ENCODE peak calls at places on chromosome X, in five cellular contexts. E, T, G, L and I are unnamed samples.

GRCh38 chrX:132820675-132821074 is 137.8 kb downstream of the HS6ST2 start:
- DNase-seq in E (no peak), T (no peak), G (no peak), L (no peak), I (no peak)

GRCh38 chrX:120269379-120270035 is 18.9 kb downstream of the ZBTB33 start:
- DNase-seq in E (no peak), T (no peak), G (no peak), L (no peak), I (no peak)

GRCh38 chrX:74104356-74105065 is 199.5 kb upstream of the ZCCHC13 start:
- DNase-seq in E (no peak), T (no peak), G (no peak), L (no peak), I (no peak)

GRCh38 chrX:56974408-56974807 is 20.9 kb downstream of the SPIN3 start:
- DNase-seq in E (no peak), T (no peak), G (no peak), L (no peak), I (no peak)

GRCh38 chrX:42519666-42520231 is 258.2 kb downstream of the PPP1R2C start:
- DNase-seq in E (no peak), T (no peak), G (peak; percentile 4), L (no peak), I (no peak)

GRCh38 chrX:23784487-23785301 is 1.7 kb downstream of the SAT1 start:
- DNase-seq in E (no peak), T (no peak), G (peak; percentile 26), L (no peak), I (no peak)

GRCh38 chrX:43663173-43663572 is 7.1 kb downstream of the MAOA start:
- DNase-seq in E (no peak), T (no peak), G (no peak), L (no peak), I (no peak)

GRCh38 chrX:11341274-11342256 is 48.4 kb downstream of the AMELX start:
- DNase-seq in E (no peak), T (peak; percentile 17), G (peak; percentile 49), L (no peak), I (no peak)

GRCh38 chrX:13082286-13083065 is 38.1 kb upstream of the FAM9C start:
- DNase-seq in E (no peak), T (no peak), G (no peak), L (no peak), I (no peak)

DNA sequence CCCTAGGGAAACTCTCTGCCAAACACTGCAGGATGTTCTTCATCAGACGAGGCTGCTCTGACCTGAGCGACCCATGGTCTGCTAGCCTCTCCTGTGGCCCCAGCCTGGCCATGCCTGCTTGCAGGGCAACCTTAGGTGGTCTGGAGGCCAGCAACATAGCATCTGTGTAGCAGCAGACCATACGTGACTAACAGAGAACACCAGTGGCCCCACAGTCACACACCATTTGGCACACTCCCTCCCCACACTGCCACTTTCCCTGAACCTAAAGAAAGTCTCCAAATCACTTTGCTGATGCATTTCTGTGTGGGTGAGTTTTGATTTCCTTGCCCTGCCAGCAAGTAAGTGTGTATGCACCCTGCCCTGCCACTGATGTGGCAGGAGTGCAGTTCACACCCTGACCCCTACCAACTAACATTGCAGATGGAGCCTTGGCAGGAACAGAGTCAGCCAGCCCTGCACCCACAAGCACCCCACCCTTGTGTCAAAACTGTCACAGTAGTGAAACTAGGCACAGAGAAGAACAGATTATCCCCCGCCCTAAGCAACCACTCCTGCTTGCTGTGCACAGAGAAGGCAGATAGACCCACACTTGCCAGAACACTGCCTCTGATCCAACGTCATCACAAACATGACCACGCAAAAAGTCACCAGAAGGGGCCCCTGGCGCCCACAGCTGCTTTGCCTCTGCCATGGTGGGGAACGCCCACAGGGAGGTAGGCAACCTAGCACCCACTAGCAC is 249.1 kb downstream of the SPIN4 start:
- DNase-seq in E (no peak), T (peak; percentile 33), G (no peak), L (no peak), I (no peak)
- TF ChIP-seq POLR2AphosphoS5 in E (no peak), T (no peak), G (no peak), L (no peak), I (no peak)

GRCh38 chrX:130098202-130098552 is 12.1 kb downstream of the ELF4 start:
- DNase-seq in E (no peak), T (no peak), G (no peak), L (no peak), I (no peak)

GRCh38 chrX:130097507-130098201 is 12.6 kb downstream of the ELF4 start:
- DNase-seq in E (no peak), T (no peak), G (peak; percentile 56), L (no peak), I (no peak)

GRCh38 chrX:130103605-130104004 is 6.7 kb downstream of the ELF4 start:
- DNase-seq in E (no peak), T (no peak), G (no peak), L (no peak), I (no peak)

GRCh38 chrX:130095249-130095648 is 15.0 kb downstream of the ELF4 start:
- DNase-seq in E (no peak), T (no peak), G (no peak), L (no peak), I (no peak)

DNA sequence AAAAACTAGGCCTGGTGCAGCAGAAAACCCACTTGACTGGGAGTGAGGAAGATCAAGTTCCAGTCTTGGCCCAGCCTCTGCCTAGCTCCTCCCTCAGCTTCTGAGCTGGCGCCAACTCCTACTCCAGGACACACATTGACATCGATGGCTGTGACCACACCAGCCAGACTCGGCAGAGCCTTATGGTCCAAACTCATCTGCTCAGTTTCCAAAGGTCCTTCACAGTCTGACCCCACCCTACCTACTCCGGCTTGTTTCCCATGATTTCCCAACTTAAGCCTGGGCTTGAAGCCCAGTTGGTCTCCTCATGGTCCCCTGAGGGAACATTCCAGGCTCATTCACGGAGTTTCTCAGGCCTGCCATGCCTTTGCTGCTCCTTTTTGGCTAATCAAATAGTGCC is 10.1 kb downstream of the ELF4 start:
- DNase-seq in E (no peak), T (no peak), G (no peak), L (no peak), I (no peak)
- TF ChIP-seq TAF1 in E (no peak), T (no peak), G (no peak), L (no peak), I (no peak)

DNA sequence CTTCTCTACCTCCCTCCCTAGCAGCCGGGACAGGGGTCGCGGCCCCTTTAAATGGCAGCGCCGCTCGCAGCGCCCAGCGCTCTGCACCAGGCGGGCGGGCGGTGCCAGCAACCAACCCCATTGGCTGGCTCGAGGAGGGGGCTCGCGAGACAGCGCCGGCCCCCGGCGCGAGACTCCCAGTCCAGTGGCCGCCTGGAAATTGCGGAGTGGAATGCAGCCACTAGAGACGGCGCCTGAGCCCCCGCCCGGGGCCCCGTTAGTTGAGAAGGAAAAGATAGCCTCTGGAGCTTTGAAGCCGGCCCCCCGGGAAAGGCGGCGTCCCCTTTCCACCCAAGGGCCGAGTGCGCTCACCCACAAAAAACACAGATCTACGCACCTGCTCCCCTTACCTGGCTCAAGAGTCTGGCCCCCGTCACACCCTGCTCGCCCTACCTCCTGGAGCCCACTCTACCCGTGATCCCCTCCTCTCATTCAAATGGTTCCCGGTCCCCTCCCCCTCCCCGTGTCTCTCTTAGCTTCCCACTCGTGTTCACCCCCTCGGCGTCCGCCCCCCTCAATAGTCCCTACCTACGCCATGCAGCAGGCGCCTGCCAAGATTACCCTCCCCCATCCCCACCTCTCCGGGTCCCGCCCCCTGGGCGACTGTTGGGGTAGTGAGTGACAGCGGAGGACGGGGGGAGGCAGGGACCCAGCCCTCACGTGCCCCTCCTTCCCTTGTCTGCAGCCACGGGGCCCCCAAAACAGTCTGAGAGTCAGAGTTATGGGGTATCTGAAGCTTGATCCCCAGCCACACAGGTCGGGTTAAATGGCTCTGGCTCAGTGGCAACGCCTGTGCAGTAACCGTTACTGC is at the start of gene ZMYM3:
- DNase-seq in E (peak; percentile 74), T (peak; percentile 24), G (peak; percentile 92), L (peak; percentile 61), I (peak; percentile 81)
- TF ChIP-seq POLR2AphosphoS5 in E (no peak), T (no peak), G (no peak), L (no peak), I (no peak)

GRCh38 chrX:150347471-150347870 is 15.6 kb upstream of the MAMLD1 start:
- DNase-seq in E (no peak), T (no peak), G (no peak), L (no peak), I (no peak)
- TF ChIP-seq TAF1 in E (no peak), T (no peak), G (no peak), L (no peak), I (no peak)